ENCODE peak calls at places on chromosomes 4 and X, in eight cellular contexts. B is GM12878, D is HepG2, E is HCT116, L is SK-N-SH, K is A549, C is H1, I is WTC11. O is an unnamed sample.

GRCh38 chr4:7132249-7132648 is 60.1 kb upstream of the SORCS2 start:
- DNase-seq in B (no peak), D (no peak), E (no peak), L (no peak), K (no peak), C (no peak), I (no peak), O (no peak)

GRCh38 chrX:108397627-108398392 is 40.4 kb downstream of the COL4A6 start:
- DNase-seq in B (no peak), D (no peak), E (no peak), L (no peak), K (peak), C (no peak), I (no peak), O (no peak)

GRCh38 chr4:102575369-102576129 is 74.4 kb downstream of the NFKB1 start:
- DNase-seq in B (no peak), D (peak), E (no peak), L (no peak), K (no peak), C (no peak), I (no peak), O (no peak)

GRCh38 chr4:74189331-74190043 is 31.6 kb downstream of the MTHFD2L start:
- DNase-seq in B (peak), D (peak), E (peak), L (peak), K (peak), C (no peak), I (no peak), O (peak)

GRCh38 chrX:5674036-5674435 is 554.6 kb downstream of the NLGN4X start:
- DNase-seq in B (no peak), D (no peak), E (no peak), L (no peak), K (no peak), C (no peak), I (no peak), O (no peak)

GRCh38 chrX:43753637-43754036 is 97.5 kb downstream of the MAOA start:
- DNase-seq in B (no peak), D (no peak), E (no peak), L (no peak), K (no peak), C (no peak), I (no peak), O (no peak)

GRCh38 chr4:73947239-73947985 is 34.4 kb downstream of the PF4 start:
- DNase-seq in B (no peak), D (no peak), E (no peak), L (no peak), K (no peak), C (no peak), I (no peak), O (no peak)

GRCh38 chr4:123819362-123820035 is 422.9 kb downstream of the SPRY1 start:
- DNase-seq in B (no peak), D (no peak), E (no peak), L (no peak), K (no peak), C (no peak), I (no peak), O (no peak)

GRCh38 chr4:41573458-41574129 is 35.6 kb downstream of the LIMCH1 start:
- DNase-seq in B (no peak), D (no peak), E (no peak), L (no peak), K (no peak), C (no peak), I (no peak), O (no peak)

GRCh38 chr4:57061395-57061794 is 48.8 kb downstream of the IGFBP7 start:
- DNase-seq in B (no peak), D (no peak), E (no peak), L (no peak), K (no peak), C (no peak), I (no peak), O (no peak)

GRCh38 chr4:89439533-89439932 is 131.9 kb upstream of the GPRIN3 start:
- DNase-seq in B (no peak), D (no peak), E (no peak), L (no peak), K (no peak), C (no peak), I (no peak), O (no peak)

GRCh38 chr4:337143-337931 is at the start of gene ZNF141:
- DNase-seq in B (peak), D (no peak), E (no peak), L (peak), K (peak), C (peak), I (peak), O (peak)

GRCh38 chrX:129318375-129318774 is 204.9 kb downstream of the SMARCA1 start:
- DNase-seq in B (no peak), D (peak), E (peak), L (peak), K (peak), C (no peak), I (no peak), O (peak)

GRCh38 chrX:154378059-154378798 is 866 bp upstream of the EMD start:
- DNase-seq in B (no peak), D (no peak), E (no peak), L (peak), K (no peak), C (no peak), I (peak), O (no peak)

GRCh38 chrX:148500428-148501120 is at the start of gene AFF2:
- DNase-seq in B (no peak), D (no peak), E (no peak), L (peak), K (peak), C (no peak), I (peak), O (peak)

GRCh38 chr4:154559141-154559841 is 3.5 kb upstream of the FGB start:
- DNase-seq in B (no peak), D (peak), E (peak), L (peak), K (peak), C (peak), I (peak), O (peak)

GRCh38 chrX:9710332-9710731 is 55.3 kb downstream of the GPR143 start:
- DNase-seq in B (no peak), D (no peak), E (no peak), L (no peak), K (no peak), C (no peak), I (no peak), O (no peak)

GRCh38 chr4:107719211-107719926 is 665 bp downstream of the PAPSS1 start:
- DNase-seq in B (no peak), D (peak), E (no peak), L (no peak), K (peak), C (no peak), I (no peak), O (peak)

GRCh38 chr4:70739496-70740337 is 18.0 kb downstream of the RUFY3 start:
- DNase-seq in B (no peak), D (peak), E (no peak), L (no peak), K (no peak), C (no peak), I (no peak), O (peak)

GRCh38 chrX:6782831-6783230 is 247.9 kb upstream of the VCX3A start:
- DNase-seq in B (no peak), D (no peak), E (no peak), L (no peak), K (no peak), C (no peak), I (no peak), O (no peak)

GRCh38 chrX:40310016-40310415 is 212.3 kb upstream of the BCOR start:
- DNase-seq in B (no peak), D (no peak), E (no peak), L (peak), K (no peak), C (no peak), I (no peak), O (no peak)

GRCh38 chr4:4860381-4860802 is 927 bp downstream of the MSX1 start:
- DNase-seq in B (no peak), D (peak), E (no peak), L (no peak), K (no peak), C (no peak), I (no peak), O (peak)

GRCh38 chr4:61201562-61202099 is 1.5 kb downstream of the ADGRL3 start:
- DNase-seq in B (no peak), D (no peak), E (no peak), L (peak), K (no peak), C (no peak), I (no peak), O (no peak)

GRCh38 chr4:1470816-1471442 is 64.7 kb upstream of the NKX1-1 start:
- DNase-seq in B (no peak), D (no peak), E (no peak), L (peak), K (no peak), C (no peak), I (peak), O (no peak)

GRCh38 chr4:121717680-121718237 is 21.0 kb upstream of the ANXA5 start:
- DNase-seq in B (no peak), D (no peak), E (no peak), L (no peak), K (no peak), C (no peak), I (no peak), O (no peak)

GRCh38 chrX:47177079-47177478 is 16.6 kb upstream of the UBA1 start:
- DNase-seq in B (no peak), D (no peak), E (no peak), L (no peak), K (no peak), C (no peak), I (no peak), O (no peak)

GRCh38 chrX:47174376-47174775 is 19.3 kb upstream of the UBA1 start:
- DNase-seq in B (no peak), D (no peak), E (no peak), L (peak), K (no peak), C (no peak), I (no peak), O (no peak)

GRCh38 chrX:47174846-47175587 is 18.6 kb upstream of the UBA1 start:
- DNase-seq in B (no peak), D (no peak), E (no peak), L (peak), K (no peak), C (no peak), I (no peak), O (no peak)

GRCh38 chrX:47175588-47175980 is 18.0 kb upstream of the UBA1 start:
- DNase-seq in B (no peak), D (no peak), E (no peak), L (peak), K (no peak), C (no peak), I (no peak), O (no peak)

GRCh38 chrX:47176101-47176740 is 17.4 kb upstream of the UBA1 start:
- DNase-seq in B (no peak), D (no peak), E (no peak), L (no peak), K (no peak), C (no peak), I (no peak), O (no peak)
- TF ChIP-seq MAX in B (no peak), D (no peak), E (no peak), L (no peak), K (no peak), C (no peak), I (no peak), O (no peak)

GRCh38 chr4:143390764-143391163 is 54.1 kb downstream of the GAB1 start:
- DNase-seq in B (no peak), D (peak), E (no peak), L (peak), K (no peak), C (no peak), I (no peak), O (no peak)
- TF ChIP-seq MAX in B (no peak), D (no peak), E (no peak), L (no peak), K (no peak), C (no peak), I (no peak), O (no peak)

GRCh38 chr4:183356931-183357675 is 34.9 kb upstream of the CLDN24 start:
- DNase-seq in B (no peak), D (no peak), E (no peak), L (no peak), K (no peak), C (no peak), I (no peak), O (no peak)

GRCh38 chr4:183362036-183362435 is 39.8 kb upstream of the CLDN24 start:
- DNase-seq in B (no peak), D (no peak), E (no peak), L (no peak), K (no peak), C (no peak), I (no peak), O (no peak)

GRCh38 chr4:183364025-183364424 is 41.8 kb upstream of the CLDN24 start:
- DNase-seq in B (no peak), D (no peak), E (no peak), L (no peak), K (no peak), C (no peak), I (peak), O (no peak)

GRCh38 chr4:183362916-183363542 is 40.8 kb upstream of the CLDN24 start:
- DNase-seq in B (no peak), D (peak), E (peak), L (no peak), K (no peak), C (no peak), I (peak), O (no peak)

DNA sequence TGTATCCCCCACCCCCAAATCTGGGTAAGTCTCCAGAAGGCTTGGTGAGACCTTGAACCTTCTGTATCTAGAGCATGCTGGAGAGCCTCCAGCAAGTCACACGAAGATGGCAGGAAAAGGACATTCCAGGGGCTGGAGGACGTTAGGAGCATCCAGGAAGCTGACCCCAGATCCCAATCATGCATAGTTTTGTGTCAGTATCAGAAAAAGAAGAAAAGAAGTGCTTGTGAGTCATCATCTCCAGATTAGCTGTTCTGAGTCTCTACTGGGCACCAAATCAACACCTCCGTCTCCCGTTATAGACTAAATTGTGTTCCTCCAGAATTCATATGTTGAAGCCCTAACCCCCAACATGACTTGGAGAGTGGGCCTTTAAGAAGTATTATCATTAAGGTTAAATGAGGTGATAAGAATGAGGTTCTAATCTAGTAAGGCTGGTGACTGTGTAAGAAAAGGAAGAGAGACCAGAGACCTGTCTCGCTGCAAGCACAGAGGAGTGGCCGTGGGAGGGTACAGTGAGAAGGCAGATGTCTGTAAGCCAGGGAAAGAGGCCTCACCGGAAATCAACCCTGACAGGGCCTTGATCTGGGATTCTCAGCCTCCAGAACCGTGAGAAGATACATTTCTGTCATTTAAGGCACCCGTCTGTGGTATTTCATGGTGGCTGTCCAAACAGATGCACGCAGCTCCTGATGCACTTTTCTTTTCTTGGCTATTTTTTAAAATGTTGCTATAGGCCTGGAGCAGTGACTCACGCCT is 38.1 kb upstream of the CLDN24 start:
- DNase-seq in B (no peak), D (no peak), E (no peak), L (no peak), K (no peak), C (no peak), I (no peak), O (peak)
- TF ChIP-seq MAX in B (no peak), D (no peak), E (no peak), L (no peak), K (no peak), C (no peak), I (no peak), O (no peak)

GRCh38 chr4:187444061-187444460 is 551.5 kb upstream of the ZFP42 start:
- DNase-seq in B (no peak), D (no peak), E (no peak), L (no peak), K (no peak), C (no peak), I (no peak), O (no peak)
- TF ChIP-seq MAX in B (no peak), D (no peak), E (no peak), L (no peak), K (no peak), C (no peak), I (no peak), O (no peak)